ENCODE peak calls at places on chromosomes 4 and X, in four cellular contexts. One of them, this sample, is unnamed.

GRCh38 chrX:150736478-150736877 is 43.3 kb downstream of the MTMR1 start:
- DNase-seq in RPMI7951: no peak
- DNase-seq in AG09309: no peak
- DNase-seq in left ventricle myocardium superior: no peak
- DNase-seq in this sample: no peak

GRCh38 chr4:110159544-110159943 is 38.9 kb downstream of the ELOVL6 start:
- DNase-seq in left ventricle myocardium superior: no peak
- DNase-seq in AG09309: no peak
- DNase-seq in RPMI7951: no peak
- DNase-seq in this sample: no peak

GRCh38 chrX:105744946-105745345 is 77.4 kb upstream of the NRK start:
- DNase-seq in left ventricle myocardium superior: no peak
- DNase-seq in RPMI7951: no peak
- DNase-seq in AG09309: no peak
- DNase-seq in this sample: no peak

GRCh38 chr4:137677851-137678250 is 145.6 kb upstream of the PCDH18 start:
- DNase-seq in RPMI7951: peak; percentile 55
- DNase-seq in AG09309: peak; percentile 66
- DNase-seq in left ventricle myocardium superior: no peak
- DNase-seq in this sample: no peak

GRCh38 chr4:189940178-189941004 is at the start of gene FRG1:
- DNase-seq in RPMI7951: peak; percentile 92
- DNase-seq in AG09309: peak; percentile 84
- DNase-seq in left ventricle myocardium superior: peak; percentile 97
- DNase-seq in this sample: peak; percentile 83

GRCh38 chrX:30906726-30907125 is 17.7 kb upstream of the TAB3 start:
- DNase-seq in AG09309: no peak
- DNase-seq in left ventricle myocardium superior: no peak
- DNase-seq in RPMI7951: peak; percentile 74
- DNase-seq in this sample: no peak

GRCh38 chr4:38314663-38315062 is 349.3 kb upstream of the KLF3 start:
- DNase-seq in RPMI7951: peak; percentile 79
- DNase-seq in left ventricle myocardium superior: no peak
- DNase-seq in AG09309: no peak
- DNase-seq in this sample: peak; percentile 36

GRCh38 chr4:81421346-81422218 is 50.1 kb downstream of the RASGEF1B start:
- DNase-seq in left ventricle myocardium superior: no peak
- DNase-seq in RPMI7951: no peak
- DNase-seq in AG09309: no peak
- DNase-seq in this sample: peak; percentile 61